ENCODE peak calls at places on chromosome 22, in seven cellular contexts. K is HFF-Myc; J is A549; G is cardiac muscle cell; F is body of pancreas; U is CD4-positive, alpha-beta T cell; Z is AG09309. V is an unnamed sample.

GRCh38 chr22:26585104-26585790 is 4.7 kb downstream of the TPST2 start:
- DNase-seq in K (no peak), J (peak; percentile 22), G (peak; percentile 82), F (peak; percentile 69), U (no peak), Z (peak; percentile 44), V (no peak)

GRCh38 chr22:49962012-49962750 is 1.6 kb downstream of the PIM3 start:
- DNase-seq in K (peak; percentile 61), J (peak; percentile 85), G (peak; percentile 96), F (peak; percentile 86), U (peak; percentile 81), Z (peak; percentile 74), V (peak; percentile 82)

GRCh38 chr22:21936151-21936778 is 16.4 kb downstream of the PPM1F start:
- DNase-seq in K (no peak), J (no peak), G (no peak), F (no peak), U (no peak), Z (no peak), V (no peak)

GRCh38 chr22:17132112-17132511 is 11.0 kb upstream of the TMEM121B start:
- DNase-seq in K (no peak), J (no peak), G (no peak), F (no peak), U (no peak), Z (no peak), V (no peak)

GRCh38 chr22:50252081-50253045 is 1.3 kb upstream of the HDAC10 start:
- DNase-seq in K (no peak), J (peak; percentile 67), G (peak; percentile 71), F (peak; percentile 83), U (peak; percentile 54), Z (no peak), V (peak; percentile 76)

GRCh38 chr22:42007922-42008321 is 9.3 kb downstream of the WBP2NL start:
- DNase-seq in K (no peak), J (no peak), G (no peak), F (no peak), U (no peak), Z (no peak), V (no peak)

GRCh38 chr22:42343136-42343484 is 72.7 kb upstream of the TCF20 start:
- DNase-seq in K (no peak), J (peak; percentile 21), G (no peak), F (peak; percentile 50), U (no peak), Z (no peak), V (no peak)

GRCh38 chr22:26702906-26703830 is 45.8 kb downstream of the MIAT start:
- DNase-seq in K (no peak), J (peak; percentile 29), G (no peak), F (no peak), U (no peak), Z (no peak), V (no peak)

GRCh38 chr22:19691721-19692341 is 22.5 kb upstream of the SEPTIN5 start:
- DNase-seq in K (no peak), J (peak; percentile 73), G (peak; percentile 68), F (no peak), U (no peak), Z (no peak), V (no peak)

GRCh38 chr22:35312198-35313059 is 12.7 kb downstream of the TOM1 start:
- DNase-seq in K (no peak), J (no peak), G (no peak), F (peak; percentile 53), U (no peak), Z (peak; percentile 41), V (no peak)

GRCh38 chr22:24693359-24693758 is 81.2 kb downstream of the PIWIL3 start:
- DNase-seq in K (no peak), J (no peak), G (no peak), F (no peak), U (no peak), Z (no peak), V (no peak)

GRCh38 chr22:16932577-16932976 is 75.4 kb downstream of the GAB4 start:
- DNase-seq in K (no peak), J (peak; percentile 13), G (no peak), F (no peak), U (no peak), Z (no peak), V (no peak)

GRCh38 chr22:26484360-26484706 is 656 bp downstream of the SRRD start:
- DNase-seq in K (no peak), J (no peak), G (no peak), F (no peak), U (no peak), Z (no peak), V (no peak)

GRCh38 chr22:49303781-49304461 is 523.8 kb downstream of the BRD1 start:
- DNase-seq in K (no peak), J (no peak), G (no peak), F (no peak), U (no peak), Z (no peak), V (no peak)

GRCh38 chr22:30015846-30016245 is 64.4 kb upstream of the HORMAD2 start:
- DNase-seq in K (no peak), J (no peak), G (no peak), F (no peak), U (no peak), Z (peak; percentile 39), V (no peak)

GRCh38 chr22:30010789-30011405 is 69.4 kb upstream of the HORMAD2 start:
- DNase-seq in K (no peak), J (no peak), G (no peak), F (no peak), U (no peak), Z (no peak), V (no peak)

GRCh38 chr22:30014244-30014643 is 66.0 kb upstream of the HORMAD2 start:
- DNase-seq in K (no peak), J (no peak), G (no peak), F (no peak), U (no peak), Z (no peak), V (no peak)

GRCh38 chr22:30015229-30015797 is 65.0 kb upstream of the HORMAD2 start:
- DNase-seq in K (peak; percentile 30), J (no peak), G (no peak), F (no peak), U (no peak), Z (no peak), V (no peak)

DNA sequence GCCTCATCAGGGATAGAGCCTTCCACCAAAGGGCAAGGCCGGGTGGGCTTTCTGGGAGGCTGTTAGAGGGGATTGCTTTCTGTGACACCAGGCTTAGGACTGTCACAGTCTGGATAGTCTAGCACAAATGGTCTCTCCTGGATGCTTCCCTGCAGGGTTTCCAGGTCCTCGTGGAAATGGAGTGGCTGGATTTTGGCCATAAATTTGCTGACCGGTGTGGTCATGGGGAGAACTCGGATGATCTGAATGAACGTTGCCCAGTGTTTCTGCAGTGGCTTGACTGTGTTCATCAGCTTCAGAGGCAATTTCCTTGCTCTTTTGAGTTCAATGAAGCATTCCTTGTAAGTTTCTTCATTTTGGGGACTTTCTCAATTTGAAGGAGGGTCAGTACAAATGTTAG is 67.1 kb upstream of the HORMAD2 start:
- DNase-seq in K (no peak), J (no peak), G (no peak), F (no peak), U (no peak), Z (no peak), V (no peak)
- TF ChIP-seq CTCF in K (no peak), J (no peak), G (no peak), F (no peak), U (no peak), Z (no peak), V (no peak)

DNA sequence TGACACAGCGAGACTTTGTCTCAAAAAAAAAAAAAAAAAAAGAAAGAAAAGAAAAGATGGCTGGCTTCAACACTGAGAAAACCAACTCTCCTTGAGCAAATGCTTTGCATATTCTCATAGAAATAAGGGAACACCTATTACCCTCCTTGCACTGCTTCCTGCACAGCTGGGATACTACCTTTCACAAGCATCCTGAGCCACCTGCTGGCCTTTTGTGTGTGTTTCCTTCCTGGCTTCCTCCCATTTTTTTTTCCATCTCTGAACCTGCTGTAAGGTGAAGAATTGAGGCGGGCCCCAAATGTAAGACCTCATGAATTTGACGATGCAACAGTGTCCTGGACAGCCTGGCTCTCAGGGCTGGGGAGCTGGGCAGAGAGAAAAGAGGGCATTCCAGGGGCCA is 1.9 kb upstream of the RFPL3 start:
- DNase-seq in K (no peak), J (peak; percentile 31), G (no peak), F (peak; percentile 15), U (no peak), Z (no peak), V (no peak)
- TF ChIP-seq CTCF in K (no peak), J (no peak), G (no peak), F (peak; percentile 20), U (no peak), Z (no peak), V (no peak)

DNA sequence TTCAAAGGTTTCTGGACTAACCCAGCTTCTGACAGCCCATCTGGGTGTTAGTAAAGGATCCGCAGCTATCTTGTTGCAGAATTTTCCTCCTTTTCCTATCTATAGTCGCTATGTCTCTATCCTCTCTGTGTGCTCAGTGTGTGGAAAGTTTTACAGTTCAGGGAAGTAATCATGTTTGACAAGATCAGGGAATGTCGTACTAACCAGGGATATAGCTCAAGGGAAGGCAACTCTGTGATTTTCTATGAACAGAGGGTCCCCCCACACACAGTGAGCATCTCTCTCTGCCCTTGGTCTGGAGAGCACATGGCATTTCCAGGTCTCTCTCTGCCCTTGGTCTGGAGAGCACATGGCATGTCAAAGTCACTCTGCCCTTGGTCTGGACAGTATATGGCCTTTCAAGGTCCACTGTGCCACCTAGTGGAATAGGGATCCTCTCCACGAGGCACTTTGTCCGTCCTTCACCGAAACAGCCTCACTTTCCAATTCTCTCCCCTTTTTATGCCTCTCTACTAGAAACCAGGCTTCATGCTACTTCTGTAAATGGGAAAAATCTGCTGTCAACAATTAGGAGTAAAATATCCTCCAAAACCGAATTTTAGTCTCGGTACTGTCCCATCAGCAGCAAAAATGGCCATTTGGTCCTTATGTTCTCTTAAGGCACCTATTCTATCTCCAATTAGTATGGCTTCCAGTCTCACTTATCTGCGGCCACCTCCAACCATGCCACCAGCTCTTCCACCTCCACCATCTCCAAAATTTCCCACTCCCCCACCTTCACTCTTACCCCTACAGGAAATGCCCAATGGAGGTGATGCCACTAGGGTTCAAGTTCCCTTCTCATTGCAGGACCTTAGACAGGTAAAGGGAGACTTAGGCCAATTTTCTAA is 88.7 kb downstream of the IGLL5 start:
- DNase-seq in K (no peak), J (no peak), G (no peak), F (no peak), U (no peak), Z (no peak), V (no peak)
- TF ChIP-seq CTCF in K (no peak), J (no peak), G (no peak), F (no peak), U (no peak), Z (no peak), V (no peak)

DNA sequence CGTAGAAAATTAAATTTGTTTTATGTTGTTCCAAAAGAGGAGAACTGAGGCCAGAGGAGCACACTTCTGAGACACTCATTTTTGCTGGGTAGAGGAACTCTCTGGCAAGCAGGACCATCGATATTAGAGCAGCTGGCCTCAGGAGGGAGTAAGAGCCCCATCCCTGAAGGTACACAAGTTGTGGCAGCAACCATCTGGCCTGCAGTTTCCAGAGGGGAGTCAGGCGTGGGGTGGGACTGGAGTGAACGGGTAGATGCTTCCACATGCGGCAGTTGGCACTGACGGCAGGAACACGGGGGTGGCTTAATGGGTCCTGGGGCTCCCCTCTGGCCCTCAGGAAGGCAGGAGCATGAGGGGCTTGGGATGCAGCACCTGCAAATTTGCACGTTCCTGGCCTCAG is 13.2 kb upstream of the SSTR3 start:
- DNase-seq in K (no peak), J (peak; percentile 20), G (no peak), F (no peak), U (no peak), Z (no peak), V (no peak)
- TF ChIP-seq CTCF in K (peak; percentile 20), J (no peak), G (no peak), F (no peak), U (no peak), Z (peak; percentile 3), V (no peak)

GRCh38 chr22:45718391-45718790 is 46.8 kb downstream of the ATXN10 start:
- DNase-seq in K (no peak), J (no peak), G (no peak), F (no peak), U (no peak), Z (no peak), V (no peak)
- TF ChIP-seq CTCF in K (no peak), J (no peak), G (no peak), F (no peak), U (no peak), Z (no peak), V (no peak)